ENCODE peak calls at places on chromosomes 13 and 19, in five cellular contexts. C, S, G, T and W are unnamed samples.

GRCh38 chr19:11261902-11262839 is at the start of gene DOCK6:
- DNase-seq in C (no peak), S (peak), G (peak), T (no peak), W (no peak)

GRCh38 chr19:12705169-12705568 is 8.7 kb upstream of the FBXW9 start:
- DNase-seq in G (no peak), C (no peak), S (no peak), T (no peak), W (no peak)

GRCh38 chr19:40217027-40217810 is 965 bp downstream of the TTC9B start:
- DNase-seq in C (no peak), T (no peak), G (no peak), S (peak), W (no peak)

GRCh38 chr13:98274921-98275487 is 97.9 kb upstream of the RNF113B start:
- DNase-seq in T (no peak), S (no peak), C (peak), G (no peak), W (no peak)

GRCh38 chr13:31073859-31074718 is 87.6 kb downstream of the HSPH1 start:
- DNase-seq in S (no peak), C (no peak), G (peak), T (no peak), W (peak)

GRCh38 chr13:44660050-44660449 is 83.9 kb upstream of the TSC22D1 start:
- DNase-seq in T (no peak), G (no peak), C (no peak), S (no peak), W (peak)

GRCh38 chr19:13151605-13152355 is 1.6 kb downstream of the IER2 start:
- DNase-seq in T (peak), S (peak), C (peak), G (peak), W (peak)

GRCh38 chr13:44879452-44880058 is 109.7 kb downstream of the NUFIP1 start:
- DNase-seq in G (peak), C (no peak), S (no peak), T (no peak), W (peak)

GRCh38 chr13:70366720-70367119 is 258.5 kb upstream of the KLHL1 start:
- DNase-seq in T (no peak), S (no peak), C (no peak), G (no peak), W (no peak)

GRCh38 chr13:40613192-40613818 is 53.1 kb downstream of the FOXO1 start:
- DNase-seq in S (no peak), G (no peak), T (no peak), C (no peak), W (no peak)

GRCh38 chr19:46813570-46814358 is 25.4 kb upstream of the SLC1A5 start:
- DNase-seq in S (no peak), T (peak), C (no peak), G (peak), W (peak)

GRCh38 chr13:109336730-109337129 is 449.7 kb downstream of the IRS2 start:
- DNase-seq in C (no peak), S (no peak), G (peak), T (no peak), W (peak)

GRCh38 chr19:11195169-11195568 is 2.2 kb downstream of the KANK2 start:
- DNase-seq in G (peak), C (no peak), T (no peak), S (no peak), W (no peak)

GRCh38 chr13:38147050-38147449 is 202.6 kb upstream of the UFM1 start:
- DNase-seq in C (no peak), S (no peak), G (no peak), T (no peak), W (no peak)

GRCh38 chr13:77752512-77753069 is 55.1 kb downstream of the SLAIN1 start:
- DNase-seq in G (no peak), S (no peak), T (no peak), C (no peak), W (no peak)

GRCh38 chr13:100349594-100349993 is 239.0 kb downstream of the GGACT start:
- DNase-seq in T (no peak), G (no peak), C (no peak), S (no peak), W (no peak)

GRCh38 chr19:29804493-29804892 is 7.3 kb upstream of the CCNE1 start:
- DNase-seq in S (no peak), C (no peak), T (no peak), G (no peak), W (no peak)

GRCh38 chr19:53102186-53102585 is 1.0 kb downstream of the ZNF160 start:
- DNase-seq in C (no peak), G (peak), T (no peak), S (no peak), W (no peak)

GRCh38 chr13:99540530-99540929 is 39.3 kb downstream of the TM9SF2 start:
- DNase-seq in G (no peak), T (no peak), C (no peak), S (no peak), W (no peak)

GRCh38 chr13:55560331-55560730 is 1580.4 kb upstream of the PRR20A start:
- DNase-seq in T (no peak), S (no peak), C (no peak), G (no peak), W (no peak)

GRCh38 chr19:6059396-6059947 is 50.8 kb downstream of the RFX2 start:
- DNase-seq in T (peak), C (no peak), G (no peak), S (no peak), W (no peak)

GRCh38 chr13:79423801-79424642 is 18.0 kb upstream of the RBM26 start:
- DNase-seq in G (peak), S (no peak), C (peak), T (no peak), W (peak)

GRCh38 chr13:72652681-72653080 is 74.7 kb downstream of the MZT1 start:
- DNase-seq in G (peak), S (no peak), T (no peak), C (no peak), W (no peak)

GRCh38 chr19:35395762-35396199 is 24.9 kb downstream of the GPR42 start:
- DNase-seq in T (no peak), G (no peak), C (no peak), S (peak), W (no peak)

GRCh38 chr19:49442354-49442753 is 1.0 kb upstream of the SLC17A7 start:
- DNase-seq in T (peak), C (no peak), S (no peak), G (no peak), W (no peak)

GRCh38 chr13:111639994-111640393 is 319.6 kb downstream of the TEX29 start:
- DNase-seq in S (no peak), C (no peak), G (no peak), T (no peak), W (no peak)

GRCh38 chr13:79491715-79492114 is 10.8 kb downstream of the NDFIP2 start:
- DNase-seq in G (peak), S (no peak), C (no peak), T (no peak), W (peak)

GRCh38 chr13:44307255-44307654 is 66.4 kb upstream of the SERP2 start:
- DNase-seq in T (no peak), S (no peak), C (no peak), G (peak), W (no peak)

GRCh38 chr13:66618702-66619101 is 611.4 kb downstream of the PCDH9 start:
- DNase-seq in C (peak), S (no peak), T (no peak), G (peak), W (peak)

GRCh38 chr19:10105241-10106099 is 692 bp upstream of the PPAN start:
- DNase-seq in T (no peak), S (no peak), C (no peak), G (no peak), W (no peak)

GRCh38 chr19:47049307-47049700 is 880 bp upstream of the TMEM160 start:
- DNase-seq in S (no peak), G (peak), C (no peak), T (no peak), W (peak)

GRCh38 chr19:32896516-32897214 is 27.1 kb upstream of the SLC7A9 start:
- DNase-seq in G (no peak), S (no peak), T (no peak), C (no peak), W (peak)

GRCh38 chr13:111893071-111893606 is 173.8 kb upstream of the SOX1 start:
- DNase-seq in G (no peak), T (no peak), S (peak), C (no peak), W (no peak)

GRCh38 chr19:32241957-32242710 is 103.3 kb upstream of the ZNF507 start:
- DNase-seq in T (no peak), C (no peak), S (no peak), G (no peak), W (no peak)

DNA sequence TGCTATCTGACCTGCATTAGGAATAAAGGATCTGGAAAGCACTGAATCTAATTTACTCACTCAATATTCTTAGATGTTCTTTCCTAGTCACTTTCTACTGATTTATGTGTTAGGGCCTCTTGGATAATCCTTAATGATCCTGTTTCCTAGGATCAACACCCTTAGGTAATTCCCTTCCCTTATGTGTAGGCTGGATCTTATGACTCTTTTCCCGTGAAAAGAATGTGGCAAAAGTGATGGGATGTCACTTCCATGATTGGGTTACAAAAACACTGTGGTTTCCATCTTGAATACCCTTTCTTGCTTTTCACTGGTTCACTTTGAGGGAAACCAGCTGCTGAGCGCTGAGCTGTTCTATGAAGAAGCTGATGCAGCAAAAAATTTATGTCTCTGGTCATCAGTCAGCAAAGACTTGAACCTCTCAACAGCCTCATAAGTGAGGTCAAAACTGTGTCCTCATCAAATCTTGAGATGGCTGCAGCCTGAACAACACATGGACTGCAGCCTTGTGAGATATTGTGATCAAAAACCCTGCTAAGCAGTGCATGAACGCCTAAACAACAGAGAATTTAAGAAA is 609.4 kb downstream of the OLFM4 start:
- DNase-seq in T (no peak), G (no peak), C (no peak), S (no peak), W (no peak)
- TF ChIP-seq CTCF in T (no peak), G (no peak), C (no peak), S (no peak), W (no peak)

GRCh38 chr19:54475706-54476105 is 2.6 kb upstream of the CDC42EP5 start:
- DNase-seq in S (no peak), T (no peak), C (no peak), G (no peak), W (no peak)

GRCh38 chr19:54473983-54474382 is 887 bp upstream of the CDC42EP5 start:
- DNase-seq in C (no peak), T (peak), G (no peak), S (no peak), W (no peak)

GRCh38 chr19:54478677-54479266 is 5.7 kb upstream of the CDC42EP5 start:
- DNase-seq in C (no peak), G (peak), T (no peak), S (no peak), W (peak)

GRCh38 chr19:54480048-54480447 is 7.0 kb upstream of the CDC42EP5 start:
- DNase-seq in S (no peak), G (no peak), C (no peak), T (no peak), W (no peak)

DNA sequence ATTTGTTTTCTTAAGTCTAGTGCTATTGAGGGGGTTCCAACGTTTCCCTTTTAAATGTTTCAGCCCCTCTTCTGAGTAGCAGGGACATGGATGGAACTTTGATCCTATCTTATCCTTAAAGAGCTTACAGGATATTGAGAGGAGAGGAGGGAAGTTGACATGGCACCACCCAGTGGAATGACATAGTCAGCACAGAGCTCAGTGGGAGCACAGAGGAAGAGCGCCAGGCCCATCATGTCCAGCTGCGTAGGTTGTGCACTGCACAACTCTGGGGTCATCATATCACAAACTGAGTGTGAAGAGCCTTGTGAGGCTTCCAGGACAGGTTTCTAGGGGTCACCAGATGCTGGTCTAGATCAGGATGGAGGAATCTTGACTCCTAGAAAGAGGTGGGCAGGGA is 4.6 kb upstream of the CDC42EP5 start:
- DNase-seq in T (no peak), C (no peak), G (no peak), S (no peak), W (no peak)
- TF ChIP-seq CTCF in T (no peak), C (peak), G (no peak), S (no peak), W (peak)

GRCh38 chr19:51357952-51358351 is 8.2 kb downstream of the ETFB start:
- DNase-seq in S (no peak), C (no peak), T (no peak), G (no peak), W (no peak)

GRCh38 chr19:51354103-51354741 is 12.0 kb downstream of the ETFB start:
- DNase-seq in C (no peak), T (no peak), S (no peak), G (no peak), W (no peak)

GRCh38 chr19:51359294-51359693 is 6.9 kb downstream of the ETFB start:
- DNase-seq in C (peak), S (no peak), T (no peak), G (peak), W (peak)

GRCh38 chr19:51354742-51355148 is 11.4 kb downstream of the ETFB start:
- DNase-seq in T (no peak), G (no peak), C (no peak), S (peak), W (no peak)

GRCh38 chr19:51356159-51356801 is 9.9 kb downstream of the ETFB start:
- DNase-seq in G (no peak), C (no peak), S (no peak), T (no peak), W (no peak)
- TF ChIP-seq CTCF in G (no peak), C (no peak), S (no peak), T (no peak), W (no peak)

DNA sequence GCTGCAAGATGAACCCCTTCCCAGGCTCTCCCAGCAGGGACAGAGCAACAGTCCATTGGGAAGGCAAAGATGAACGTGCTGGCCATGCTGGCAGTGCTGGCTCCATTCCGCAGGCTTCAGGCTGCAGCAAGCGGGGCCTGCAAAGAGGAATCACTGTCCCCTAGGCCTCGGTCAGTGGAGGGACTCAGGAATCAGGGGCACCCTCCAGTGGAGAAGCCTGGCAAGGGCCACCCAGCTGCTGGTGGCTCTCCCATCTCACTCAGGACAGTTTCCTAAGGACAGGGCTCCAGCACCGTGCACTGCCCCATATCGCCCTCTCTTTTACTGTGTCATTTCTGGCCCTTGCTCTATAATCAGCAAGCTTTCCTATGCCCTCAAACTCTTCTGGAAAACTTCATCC is 498.6 kb downstream of the EFNB2 start:
- DNase-seq in S (no peak), T (no peak), G (no peak), C (no peak), W (no peak)
- TF ChIP-seq CTCF in S (no peak), T (no peak), G (no peak), C (no peak), W (no peak)